ENCODE peak calls at places on chromosomes 13 and 19, in ten cellular contexts. J is activated CD4-positive, alpha-beta T cell treated with anti-CD3 and anti-CD28 coated beads, Interleukin-2, amount 50 U/mL, for 48 hours; A is NCI-H1105; Z is transverse colon; R is ovary; Y is cerebellar cortex; F is DMS153; Q is PC-3; M is NCI-H2081; L is pancreas. B is an unnamed sample.

GRCh38 chr13:41827507-41828213 is 133.2 kb downstream of the VWA8 start:
- DNase-seq in J (no peak), A (no peak), Z (no peak), R (no peak), Y (no peak), F (no peak), Q (peak), M (no peak), L (no peak), B (no peak)

GRCh38 chr19:39680593-39680992 is 23.7 kb upstream of the LGALS14 start:
- DNase-seq in J (no peak), A (no peak), Z (no peak), R (no peak), Y (no peak), F (no peak), Q (no peak), M (no peak), L (no peak), B (no peak)

GRCh38 chr19:58401825-58402433 is 6.5 kb downstream of the RNF225 start:
- DNase-seq in J (no peak), A (no peak), Z (no peak), R (peak), Y (no peak), F (no peak), Q (no peak), M (no peak), L (peak), B (no peak)

GRCh38 chr19:19628499-19629134 is 597 bp upstream of the LPAR2 start:
- DNase-seq in J (peak), A (peak), Z (peak), R (peak), Y (no peak), F (peak), Q (peak), M (peak), L (peak), B (peak)

GRCh38 chr19:14375055-14375581 is 6.1 kb upstream of the ADGRE5 start:
- DNase-seq in J (no peak), A (no peak), Z (peak), R (no peak), Y (no peak), F (no peak), Q (no peak), M (no peak), L (no peak), B (no peak)

GRCh38 chr19:46840157-46840942 is 10.3 kb downstream of the AP2S1 start:
- DNase-seq in J (peak), A (peak), Z (peak), R (peak), Y (peak), F (peak), Q (peak), M (peak), L (no peak), B (peak)

GRCh38 chr13:55783841-55784240 is 1356.9 kb upstream of the PRR20A start:
- DNase-seq in J (no peak), A (no peak), Z (no peak), R (no peak), Y (no peak), F (no peak), Q (no peak), M (no peak), L (no peak), B (no peak)

GRCh38 chr19:1754651-1755466 is 1.6 kb downstream of the ONECUT3 start:
- DNase-seq in J (no peak), A (no peak), Z (no peak), R (no peak), Y (no peak), F (no peak), Q (peak), M (no peak), L (peak), B (no peak)

GRCh38 chr13:46667687-46668281 is 114.8 kb downstream of the LRCH1 start:
- DNase-seq in J (no peak), A (no peak), Z (no peak), R (no peak), Y (no peak), F (no peak), Q (no peak), M (no peak), L (no peak), B (no peak)

GRCh38 chr13:34672631-34673030 is 269.4 kb upstream of the NBEA start:
- DNase-seq in J (no peak), A (no peak), Z (no peak), R (no peak), Y (no peak), F (no peak), Q (no peak), M (no peak), L (no peak), B (no peak)

GRCh38 chr13:45297456-45298205 is 43.4 kb downstream of the TPT1 start:
- DNase-seq in J (no peak), A (no peak), Z (no peak), R (no peak), Y (no peak), F (no peak), Q (no peak), M (no peak), L (no peak), B (no peak)

GRCh38 chr19:40335855-40336700 is 12.1 kb downstream of the C19orf47 start:
- DNase-seq in J (no peak), A (no peak), Z (no peak), R (no peak), Y (no peak), F (no peak), Q (no peak), M (no peak), L (no peak), B (no peak)

GRCh38 chr19:4415352-4415751 is 12.9 kb downstream of the CHAF1A start:
- DNase-seq in J (no peak), A (no peak), Z (no peak), R (peak), Y (peak), F (no peak), Q (no peak), M (no peak), L (no peak), B (no peak)

GRCh38 chr13:97224544-97225324 is 2.6 kb downstream of the MBNL2 start:
- DNase-seq in J (no peak), A (no peak), Z (peak), R (no peak), Y (peak), F (peak), Q (peak), M (peak), L (no peak), B (no peak)

B was measured in H1.